ENCODE peak calls at places on chromosomes 6 and 20, in ten cellular contexts. T is RKO; Y is iris pigment epithelial cell; F is CD8-positive, alpha-beta memory T cell; U is hippocampal formation; V is stimulated activated CD4-positive, alpha-beta T cell treated with anti-CD3 and anti-CD28 coated beads, Interleukin-1b, Interleukin-23, amount 100 ng/mL, for 48 hours; M is AG09309; I is globus pallidus; D is naive B cell; Q is AG20443. H is an unnamed sample.

GRCh38 chr20:38935285-38935684 is 9.1 kb downstream of the FAM83D start:
- DNase-seq in U (no peak), V (no peak), T (peak), D (no peak), Q (peak), I (no peak), M (no peak), Y (peak), F (no peak), H (no peak)

GRCh38 chr6:127586372-127586771 is 9.4 kb downstream of the C6orf58 start:
- DNase-seq in I (no peak), Q (no peak), Y (no peak), U (no peak), M (no peak), F (no peak), V (no peak), D (no peak), T (no peak), H (no peak)

GRCh38 chr6:51594981-51595380 is 492.4 kb downstream of the PKHD1 start:
- DNase-seq in T (no peak), F (no peak), Q (no peak), U (no peak), M (no peak), I (no peak), V (no peak), D (no peak), Y (no peak), H (no peak)

GRCh38 chr6:134873500-134874388 is 76.2 kb downstream of the ALDH8A1 start:
- DNase-seq in V (no peak), Q (no peak), U (no peak), I (no peak), Y (no peak), F (peak), T (no peak), M (no peak), D (no peak), H (no peak)

GRCh38 chr20:16434087-16434664 is 139.1 kb downstream of the KIF16B start:
- DNase-seq in M (no peak), D (peak), F (no peak), I (peak), V (peak), T (peak), U (no peak), Y (peak), Q (peak), H (peak)

GRCh38 chr6:82068721-82069120 is 178.8 kb downstream of the IBTK start:
- DNase-seq in D (no peak), I (no peak), F (no peak), M (no peak), U (no peak), T (no peak), Q (no peak), V (no peak), Y (no peak), H (no peak)

GRCh38 chr6:53343092-53343491 is 5.7 kb downstream of the ELOVL5 start:
- DNase-seq in D (no peak), F (no peak), I (no peak), T (no peak), V (no peak), U (no peak), Y (no peak), Q (no peak), M (no peak), H (no peak)

GRCh38 chr6:135935951-135936601 is 84.6 kb downstream of the PDE7B start:
- DNase-seq in Q (peak), D (no peak), F (no peak), I (peak), M (no peak), T (no peak), U (peak), Y (peak), V (no peak), H (no peak)

GRCh38 chr6:156963712-156964700 is 186.8 kb downstream of the ARID1B start:
- DNase-seq in T (peak), F (no peak), Y (peak), M (no peak), U (peak), Q (peak), D (no peak), I (peak), V (peak), H (no peak)

GRCh38 chr6:17984822-17985660 is 2.4 kb downstream of the KIF13A start:
- DNase-seq in I (peak), V (no peak), M (no peak), T (no peak), D (no peak), Q (no peak), Y (no peak), F (no peak), U (peak), H (no peak)

GRCh38 chr6:21019614-21020013 is 485.4 kb downstream of the CDKAL1 start:
- DNase-seq in F (no peak), D (no peak), U (no peak), Q (no peak), I (no peak), V (no peak), Y (no peak), T (peak), M (no peak), H (no peak)

GRCh38 chr6:156279306-156279969 is 497.7 kb upstream of the ARID1B start:
- DNase-seq in Q (no peak), U (no peak), V (no peak), T (no peak), D (peak), M (no peak), F (no peak), Y (no peak), I (no peak), H (no peak)

GRCh38 chr20:32685541-32686529 is 12.1 kb upstream of the C20orf203 start:
- DNase-seq in T (no peak), Y (peak), U (no peak), Q (peak), V (no peak), F (no peak), D (no peak), M (peak), I (no peak), H (no peak)

GRCh38 chr6:14713008-14713452 is 532.8 kb upstream of the JARID2 start:
- DNase-seq in F (no peak), U (peak), D (no peak), I (peak), T (peak), V (peak), M (peak), Q (peak), Y (peak), H (peak)

GRCh38 chr6:25354078-25354940 is 75.1 kb downstream of the CARMIL1 start:
- DNase-seq in D (no peak), I (no peak), T (no peak), Y (peak), U (no peak), F (no peak), V (no peak), M (peak), Q (peak), H (no peak)

GRCh38 chr20:22213271-22213670 is 371.1 kb downstream of the FOXA2 start:
- DNase-seq in U (no peak), I (no peak), T (no peak), D (no peak), V (no peak), F (no peak), Q (no peak), M (no peak), Y (no peak), H (no peak)